ENCODE peak calls at places on chromosomes 6 and 20, in seven cellular contexts. K, V, M, L, J, X and I are unnamed samples. For H3K36me3, the result is how much of the 10 kb centered on the place peaks cover.

GRCh38 chr6:14436593-14436992 is 319.0 kb downstream of the CD83 start:
- DNase-seq in J (no peak), K (no peak), L (no peak), V (no peak), M (no peak), X (no peak), I (no peak)

GRCh38 chr6:134585529-134585873 is 267.6 kb upstream of the SGK1 start:
- DNase-seq in M (no peak), V (no peak), X (no peak), J (no peak), L (no peak), K (no peak), I (no peak)

GRCh38 chr6:41730531-41731436 is 4.6 kb downstream of the TFEB start:
- DNase-seq in K (no peak), L (no peak), M (no peak), X (no peak), J (no peak), V (no peak), I (no peak)

GRCh38 chr20:63335711-63336110 is 25.4 kb downstream of the CHRNA4 start:
- DNase-seq in V (no peak), X (no peak), M (no peak), L (no peak), K (no peak), J (no peak), I (no peak)

GRCh38 chr20:62993856-62994494 is 12.8 kb downstream of the BHLHE23 start:
- DNase-seq in J (no peak), K (no peak), X (no peak), M (no peak), L (no peak), V (no peak), I (no peak)

GRCh38 chr20:41052742-41053419 is 24.3 kb downstream of the TOP1 start:
- DNase-seq in L (peak), X (peak), M (no peak), K (no peak), V (no peak), J (no peak), I (no peak)

GRCh38 chr6:87426789-87427188 is 19.0 kb downstream of the CFAP206 start:
- DNase-seq in K (no peak), V (no peak), L (no peak), X (no peak), M (no peak), J (no peak), I (no peak)

GRCh38 chr6:43076093-43076927 is at the start of gene PTK7:
- DNase-seq in J (no peak), K (peak), X (peak), V (peak), M (no peak), L (peak), I (no peak)

GRCh38 chr6:107658920-107659879 is 164.9 kb downstream of the SCML4 start:
- DNase-seq in K (no peak), V (peak), L (no peak), X (peak), J (peak), M (no peak), I (peak)

GRCh38 chr6:32968770-32969684 is 633 bp downstream of the BRD2 start:
- DNase-seq in X (peak), J (no peak), M (peak), V (peak), K (peak), L (peak), I (peak)

GRCh38 chr6:122695188-122695587 is 84.3 kb upstream of the FABP7 start:
- DNase-seq in L (no peak), K (no peak), V (no peak), J (no peak), X (no peak), M (no peak), I (no peak)

GRCh38 chr6:87155920-87156600 is 695 bp downstream of the ZNF292 start:
- DNase-seq in J (no peak), X (peak), V (peak), K (no peak), M (peak), L (peak), I (no peak)

GRCh38 chr6:135250234-135250633 is 69.1 kb downstream of the MYB start:
- DNase-seq in L (no peak), M (no peak), K (no peak), J (no peak), X (no peak), V (no peak), I (no peak)

GRCh38 chr20:15011631-15012030 is 674.2 kb upstream of the FLRT3 start:
- DNase-seq in L (no peak), X (no peak), J (no peak), K (no peak), V (no peak), M (no peak), I (no peak)

GRCh38 chr6:25882066-25882496 is 8.0 kb upstream of the SLC17A3 start:
- DNase-seq in V (no peak), L (peak), K (peak), J (no peak), X (no peak), M (no peak), I (peak)

GRCh38 chr20:25237610-25238318 is 10.1 kb upstream of the PYGB start:
- DNase-seq in J (no peak), M (peak), L (peak), K (peak), X (peak), V (no peak), I (no peak)

GRCh38 chr6:166707045-166707444 is 80.0 kb upstream of the RPS6KA2 start:
- DNase-seq in K (no peak), L (peak), X (peak), V (no peak), M (no peak), J (no peak), I (no peak)

GRCh38 chr6:78597966-78598365 is 269.4 kb upstream of the IRAK1BP1 start:
- DNase-seq in X (no peak), V (no peak), M (no peak), J (no peak), L (no peak), K (no peak), I (no peak)

GRCh38 chr6:90459225-90459758 is 127.6 kb downstream of the MAP3K7 start:
- DNase-seq in M (no peak), J (no peak), K (no peak), X (no peak), V (peak), L (no peak), I (no peak)

GRCh38 chr6:112396221-112396620 is 49.1 kb downstream of the RFPL4B start:
- DNase-seq in J (no peak), L (no peak), M (no peak), K (no peak), V (no peak), X (no peak), I (no peak)

GRCh38 chr20:10877345-10877744 is 203.5 kb upstream of the JAG1 start:
- DNase-seq in J (no peak), K (peak), L (peak), V (no peak), X (peak), M (peak), I (no peak)

GRCh38 chr20:44962483-44962882 is 2.3 kb upstream of the TOMM34 start:
- DNase-seq in V (no peak), J (no peak), L (no peak), M (no peak), K (no peak), X (no peak), I (no peak)

GRCh38 chr6:126063512-126064146 is 77.3 kb downstream of the TRMT11 start:
- DNase-seq in J (no peak), M (no peak), K (no peak), V (peak), L (no peak), X (peak), I (no peak)

DNA sequence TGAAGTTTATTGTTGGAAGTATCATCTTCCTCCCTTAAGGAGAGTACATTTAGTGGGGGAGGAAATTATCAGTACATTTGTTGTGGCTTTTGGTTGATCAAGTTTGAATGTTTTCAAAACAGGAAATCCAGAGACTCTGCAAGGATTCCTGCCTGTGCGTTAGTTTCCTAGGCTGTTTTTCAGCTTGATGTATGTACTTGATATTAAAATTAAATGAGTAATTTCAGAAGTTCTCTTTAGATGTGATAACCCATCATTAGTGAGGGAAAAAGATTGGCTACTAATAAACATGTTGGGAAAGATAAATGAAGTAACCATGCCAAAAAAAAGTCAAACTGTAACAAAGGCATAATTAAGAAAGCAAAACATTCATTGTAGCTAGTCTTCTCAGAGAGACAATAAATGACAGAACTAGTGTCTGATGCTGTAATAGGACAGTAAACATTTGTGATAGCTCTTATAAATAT is 88.0 kb upstream of the TULP1 start:
- DNase-seq in K (no peak), L (peak), X (no peak), V (no peak), J (no peak), M (no peak), I (no peak)
- H3K4me3 ChIP-seq in K (no peak), L (no peak), X (peak), V (no peak), J (no peak), M (peak), I (no peak)

GRCh38 chr6:30890646-30891449 is 6.5 kb downstream of the DDR1 start:
- DNase-seq in J (no peak), X (no peak), M (no peak), L (no peak), K (peak), V (no peak), I (no peak)

GRCh38 chr6:30893001-30893591 is 8.8 kb downstream of the DDR1 start:
- DNase-seq in L (no peak), K (no peak), X (no peak), V (no peak), M (no peak), J (no peak), I (no peak)

GRCh38 chr6:30891816-30892553 is 7.7 kb downstream of the DDR1 start:
- DNase-seq in K (no peak), J (no peak), M (no peak), V (no peak), X (no peak), L (no peak), I (no peak)

GRCh38 chr6:30889921-30890645 is 5.8 kb downstream of the DDR1 start:
- DNase-seq in J (no peak), K (peak), V (no peak), L (no peak), M (no peak), X (no peak), I (no peak)

GRCh38 chr6:30891450-30891723 is 7.1 kb downstream of the DDR1 start:
- DNase-seq in K (no peak), M (no peak), X (no peak), L (no peak), V (no peak), J (no peak), I (no peak)
- H3K36me3 ChIP-seq in K (under half), M (half or more), X (under half), L (under half), V (under half), J (under half), I (under half)

DNA sequence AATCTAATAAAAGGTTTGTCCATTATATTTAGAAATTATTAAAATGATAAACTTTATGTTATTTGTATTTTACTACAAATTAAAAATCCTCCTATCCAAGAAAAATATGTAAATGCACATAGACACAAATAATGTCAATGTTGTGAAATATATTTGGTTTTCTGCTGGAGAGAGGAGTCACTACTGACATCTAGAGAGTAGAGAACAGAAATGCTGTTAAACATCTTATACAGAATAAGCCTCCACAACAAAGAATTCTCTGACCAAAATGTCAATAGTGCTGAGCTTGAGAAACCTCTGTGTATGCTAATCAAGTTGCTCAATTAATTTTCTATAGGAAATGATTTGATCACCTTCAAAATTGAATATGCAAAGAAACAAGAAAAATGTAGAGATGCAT is 12.4 kb downstream of the HTR1B start:
- DNase-seq in X (peak), K (no peak), M (no peak), J (no peak), L (peak), V (no peak), I (no peak)
- TF ChIP-seq CTCF in X (peak), K (no peak), M (no peak), J (no peak), L (peak), V (no peak), I (no peak)

DNA sequence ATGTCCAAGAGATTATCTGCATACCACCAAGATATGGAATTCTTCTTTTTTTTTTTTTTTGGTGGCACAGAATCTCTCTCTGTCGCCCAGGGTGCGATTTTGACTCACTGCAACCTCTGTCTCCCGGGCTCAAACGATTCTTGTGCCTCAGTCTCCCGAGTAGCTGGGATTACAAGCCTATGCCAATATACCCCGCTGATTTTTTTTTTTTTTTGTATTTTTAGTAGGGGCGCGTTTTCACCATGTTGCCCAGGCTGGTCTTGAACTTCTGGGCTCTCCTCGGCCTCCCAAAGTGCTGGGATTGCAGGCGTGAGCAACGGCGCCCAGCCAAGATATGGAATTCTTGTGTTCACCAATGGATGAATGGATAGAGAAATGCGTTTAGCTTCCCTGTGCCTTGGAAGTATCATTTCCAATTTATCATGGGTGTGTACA is 31.0 kb downstream of the POM121L2 start:
- DNase-seq in L (no peak), M (no peak), X (no peak), J (no peak), K (no peak), V (no peak), I (no peak)
- H3K4me3 ChIP-seq in L (peak), M (no peak), X (peak), J (no peak), K (no peak), V (no peak), I (peak)

GRCh38 chr20:32514760-32515159 is 70.4 kb downstream of the NOL4L start:
- DNase-seq in M (no peak), L (no peak), X (no peak), J (no peak), K (no peak), V (no peak), I (no peak)
- H3K36me3 ChIP-seq in M (under half), L (under half), X (under half), J (under half), K (under half), V (under half), I (under half)

GRCh38 chr6:10382322-10382721 is 32.6 kb downstream of the TFAP2A start:
- DNase-seq in K (no peak), M (no peak), V (no peak), X (no peak), J (no peak), L (no peak), I (no peak)

GRCh38 chr6:10382728-10383127 is 32.1 kb downstream of the TFAP2A start:
- DNase-seq in M (no peak), J (no peak), L (no peak), X (no peak), K (no peak), V (no peak), I (no peak)

GRCh38 chr6:10381830-10382208 is 33.1 kb downstream of the TFAP2A start:
- DNase-seq in M (no peak), X (no peak), K (no peak), V (no peak), J (no peak), L (no peak), I (no peak)

GRCh38 chr6:10383312-10384063 is 31.4 kb downstream of the TFAP2A start:
- DNase-seq in M (no peak), X (no peak), V (no peak), J (no peak), L (no peak), K (no peak), I (no peak)

DNA sequence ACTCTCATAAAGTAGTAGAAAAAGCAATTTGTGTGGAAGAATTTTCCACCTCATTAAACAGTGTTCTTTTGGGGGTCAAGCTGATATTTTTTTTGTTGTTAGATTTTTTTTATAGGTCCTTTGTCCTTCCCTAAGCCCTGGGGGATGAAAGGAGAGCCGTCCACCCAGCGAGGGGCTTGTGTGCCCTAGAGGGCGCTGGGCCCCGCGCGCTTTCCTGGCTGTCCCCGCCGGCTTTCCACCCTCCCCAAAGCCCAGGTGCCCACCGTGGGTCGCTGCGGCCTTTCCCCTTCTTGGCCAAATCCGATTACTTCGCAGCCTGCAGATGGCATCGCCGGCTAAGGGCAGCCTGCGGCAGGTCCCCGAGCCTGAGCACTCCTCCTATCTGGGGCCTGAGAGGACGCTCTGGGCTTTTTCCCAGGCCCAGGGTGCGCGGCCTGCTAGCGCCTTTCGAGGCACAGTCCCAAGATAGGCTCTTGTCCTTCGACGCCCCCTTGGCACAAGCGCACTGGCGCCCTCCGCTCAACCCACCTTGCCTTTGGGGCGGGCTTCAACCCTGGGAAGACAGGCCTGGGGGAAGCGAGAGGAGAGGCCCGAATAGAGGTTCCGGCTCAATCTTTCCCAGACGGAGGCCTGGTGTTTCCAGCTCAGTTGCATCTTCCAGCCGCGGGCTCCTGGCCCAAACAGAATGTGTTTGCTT is 33.6 kb downstream of the TFAP2A start:
- DNase-seq in M (no peak), L (no peak), X (no peak), J (no peak), V (no peak), K (no peak), I (no peak)
- TF ChIP-seq CTCF in M (no peak), L (no peak), X (no peak), J (no peak), V (peak), K (no peak), I (peak)